ENCODE peak calls at places on chromosome 1, in four cellular contexts. One of them, this sample, is unnamed.

GRCh38 chr1:7373936-7374760 is 396.9 kb upstream of the VAMP3 start:
- ATAC-seq in aorta: no peak
- ATAC-seq in body of pancreas: no peak
- ATAC-seq in CD4-positive, CD25-positive, alpha-beta regulatory T cell: no peak
- ATAC-seq in this sample: no peak

GRCh38 chr1:99731384-99731783 is 35.1 kb downstream of the FRRS1 start:
- ATAC-seq in body of pancreas: no peak
- ATAC-seq in aorta: no peak
- ATAC-seq in CD4-positive, CD25-positive, alpha-beta regulatory T cell: no peak
- ATAC-seq in this sample: no peak

GRCh38 chr1:101193733-101194169 is 43.1 kb upstream of the S1PR1 start:
- ATAC-seq in body of pancreas: no peak
- ATAC-seq in CD4-positive, CD25-positive, alpha-beta regulatory T cell: no peak
- ATAC-seq in aorta: peak
- ATAC-seq in this sample: no peak

GRCh38 chr1:6287431-6287886 is 26.6 kb upstream of the GPR153 start:
- ATAC-seq in aorta: peak
- ATAC-seq in CD4-positive, CD25-positive, alpha-beta regulatory T cell: no peak
- ATAC-seq in body of pancreas: no peak
- ATAC-seq in this sample: no peak

GRCh38 chr1:224762701-224763100 is 146.6 kb downstream of the CNIH3 start:
- ATAC-seq in body of pancreas: no peak
- ATAC-seq in CD4-positive, CD25-positive, alpha-beta regulatory T cell: no peak
- ATAC-seq in aorta: no peak
- ATAC-seq in this sample: no peak

GRCh38 chr1:20472860-20473711 is 12.9 kb downstream of the CAMK2N1 start:
- ATAC-seq in CD4-positive, CD25-positive, alpha-beta regulatory T cell: no peak
- ATAC-seq in aorta: no peak
- ATAC-seq in body of pancreas: no peak
- ATAC-seq in this sample: no peak

GRCh38 chr1:214031267-214031650 is 43.5 kb downstream of the PROX1 start:
- ATAC-seq in aorta: no peak
- ATAC-seq in body of pancreas: no peak
- ATAC-seq in CD4-positive, CD25-positive, alpha-beta regulatory T cell: no peak
- ATAC-seq in this sample: no peak

GRCh38 chr1:14435368-14436023 is 163.0 kb upstream of the KAZN start:
- ATAC-seq in CD4-positive, CD25-positive, alpha-beta regulatory T cell: no peak
- ATAC-seq in aorta: no peak
- ATAC-seq in body of pancreas: no peak
- ATAC-seq in this sample: peak

GRCh38 chr1:247110627-247111258 is 6.6 kb upstream of the ZNF669 start:
- ATAC-seq in body of pancreas: peak
- ATAC-seq in aorta: no peak
- ATAC-seq in CD4-positive, CD25-positive, alpha-beta regulatory T cell: no peak
- ATAC-seq in this sample: no peak

GRCh38 chr1:185645686-185646085 is 88.5 kb upstream of the HMCN1 start:
- ATAC-seq in aorta: no peak
- ATAC-seq in body of pancreas: no peak
- ATAC-seq in CD4-positive, CD25-positive, alpha-beta regulatory T cell: no peak
- ATAC-seq in this sample: no peak

GRCh38 chr1:175277778-175278177 is 85.2 kb upstream of the KIAA0040 start:
- ATAC-seq in CD4-positive, CD25-positive, alpha-beta regulatory T cell: no peak
- ATAC-seq in body of pancreas: no peak
- ATAC-seq in aorta: peak
- ATAC-seq in this sample: no peak

GRCh38 chr1:61273167-61273705 is 190.9 kb downstream of the NFIA start:
- ATAC-seq in CD4-positive, CD25-positive, alpha-beta regulatory T cell: no peak
- ATAC-seq in aorta: no peak
- ATAC-seq in body of pancreas: no peak
- ATAC-seq in this sample: no peak

GRCh38 chr1:59484090-59484489 is 187.2 kb downstream of the FGGY start:
- ATAC-seq in CD4-positive, CD25-positive, alpha-beta regulatory T cell: no peak
- ATAC-seq in aorta: peak
- ATAC-seq in body of pancreas: peak
- ATAC-seq in this sample: peak

This sample was measured in esophagus mucosa.